ENCODE peak calls at places on chromosomes 4 and X, in ten cellular contexts. Y is stomach; C is HCT116; V is aorta; S is neural progenitor cell; R is hepatic stellate cell; E is ovary; B is activated naive CD8-positive, alpha-beta T cell treated with anti-CD3 and anti-CD28 coated beads, Interleukin-2, amount 50 U/mL, for 16 hours; P is HAP-1; N is Ammon's horn. I is an unnamed sample.

GRCh38 chrX:87710580-87710979 is 193.0 kb downstream of the KLHL4 start:
- DNase-seq in P (no peak), S (no peak), R (no peak), B (no peak), C (no peak), N (no peak), V (no peak), E (no peak), Y (no peak), I (no peak)

GRCh38 chr4:141610365-141610764 is 26.0 kb upstream of the IL15 start:
- DNase-seq in Y (no peak), V (no peak), C (no peak), B (no peak), E (no peak), R (no peak), P (no peak), N (no peak), S (peak), I (no peak)

GRCh38 chrX:119654112-119654531 is 38.8 kb downstream of the SEPTIN6 start:
- DNase-seq in S (peak), C (no peak), Y (no peak), E (peak), V (no peak), N (peak), P (no peak), B (no peak), R (peak), I (no peak)

GRCh38 chr4:3384771-3385701 is 56.7 kb upstream of the HGFAC start:
- DNase-seq in C (no peak), E (peak), N (no peak), P (no peak), S (no peak), V (peak), B (no peak), R (no peak), Y (no peak), I (no peak)

GRCh38 chr4:5979981-5980380 is 38.2 kb downstream of the C4orf50 start:
- DNase-seq in V (no peak), P (peak), R (no peak), N (no peak), Y (peak), E (no peak), S (peak), C (peak), B (no peak), I (no peak)

GRCh38 chr4:66574145-66574978 is 904.1 kb upstream of the EPHA5 start:
- DNase-seq in N (no peak), S (no peak), R (no peak), P (no peak), C (no peak), E (no peak), B (no peak), V (no peak), Y (no peak), I (no peak)

GRCh38 chr4:76689079-76689817 is 208.7 kb downstream of the SOWAHB start:
- DNase-seq in N (peak), C (peak), S (peak), B (no peak), P (no peak), V (peak), E (peak), Y (peak), R (peak), I (no peak)

GRCh38 chr4:180560896-180561295 is 1682.3 kb upstream of the TENM3 start:
- DNase-seq in S (no peak), B (no peak), E (no peak), P (no peak), R (no peak), C (no peak), V (no peak), N (peak), Y (no peak), I (no peak)

GRCh38 chrX:16022580-16023170 is 100.7 kb upstream of the GRPR start:
- DNase-seq in R (no peak), B (no peak), S (no peak), N (no peak), Y (no peak), P (no peak), V (no peak), C (peak), E (no peak), I (peak)

GRCh38 chr4:54322817-54323417 is 93.8 kb downstream of the PDGFRA start:
- DNase-seq in V (no peak), P (peak), B (no peak), S (peak), Y (peak), E (peak), R (peak), N (peak), C (peak), I (peak)

GRCh38 chr4:67483868-67484602 is 61.3 kb downstream of the CENPC start:
- DNase-seq in S (peak), C (no peak), V (no peak), E (no peak), B (no peak), N (no peak), Y (no peak), R (no peak), P (no peak), I (no peak)

GRCh38 chrX:109934434-109934833 is 68.5 kb upstream of the TMEM164 start:
- DNase-seq in Y (no peak), B (no peak), V (no peak), R (no peak), N (no peak), P (no peak), E (no peak), S (no peak), C (no peak), I (no peak)

GRCh38 chr4:93384897-93385296 is 443.7 kb upstream of the ATOH1 start:
- DNase-seq in C (no peak), E (no peak), S (no peak), B (no peak), N (no peak), Y (no peak), R (no peak), V (no peak), P (no peak), I (no peak)

I was measured in glomerular endothelial cell.